ENCODE peak calls at places on chromosomes 1 and 21, in six cellular contexts. R is upper lobe of right lung, X is transverse colon, M is lower lobe of right lung, L is IMR-90, Y is WERI-Rb-1. A is an unnamed sample.

GRCh38 chr1:172322219-172323061 is 98.0 kb upstream of the C1orf105 start:
- DNase-seq in R (peak; percentile 62), X (no peak), M (peak; percentile 41), L (peak; percentile 88), Y (no peak), A (no peak)

GRCh38 chr1:192260076-192260475 is 56.7 kb upstream of the RGS21 start:
- DNase-seq in R (no peak), X (no peak), M (no peak), L (peak; percentile 40), Y (no peak), A (no peak)

GRCh38 chr21:34705032-34705431 is 36.2 kb downstream of the CLIC6 start:
- DNase-seq in R (no peak), X (no peak), M (no peak), L (no peak), Y (no peak), A (no peak)

GRCh38 chr1:32349211-32349708 is 13.0 kb downstream of the FAM229A start:
- DNase-seq in R (peak; percentile 68), X (peak; percentile 25), M (peak; percentile 70), L (peak; percentile 81), Y (no peak), A (peak; percentile 16)

GRCh38 chr1:219041141-219041540 is 132.5 kb upstream of the LYPLAL1 start:
- DNase-seq in R (no peak), X (no peak), M (no peak), L (peak; percentile 87), Y (no peak), A (peak; percentile 66)

GRCh38 chr1:197399691-197400521 is 131.9 kb downstream of the CRB1 start:
- DNase-seq in R (no peak), X (no peak), M (no peak), L (peak; percentile 51), Y (peak; percentile 57), A (no peak)

GRCh38 chr1:8396912-8397406 is 79.0 kb downstream of the SLC45A1 start:
- DNase-seq in R (no peak), X (peak; percentile 34), M (no peak), L (peak; percentile 99), Y (no peak), A (peak; percentile 89)

GRCh38 chr1:59549903-59550302 is 253.0 kb downstream of the FGGY start:
- DNase-seq in R (peak; percentile 69), X (peak; percentile 18), M (peak; percentile 57), L (peak; percentile 67), Y (no peak), A (peak; percentile 26)

GRCh38 chr1:152036316-152037216 is at the start of gene S100A11:
- DNase-seq in R (peak; percentile 98), X (peak; percentile 94), M (peak; percentile 97), L (peak; percentile 82), Y (peak; percentile 33), A (peak; percentile 55)

GRCh38 chr1:33735624-33736023 is 128.3 kb upstream of the HMGB4 start:
- DNase-seq in R (no peak), X (no peak), M (no peak), L (no peak), Y (no peak), A (no peak)

GRCh38 chr1:206608108-206608698 is 4.1 kb downstream of the EIF2D start:
- DNase-seq in R (no peak), X (peak; percentile 34), M (no peak), L (peak; percentile 37), Y (peak; percentile 80), A (no peak)

GRCh38 chr1:21261551-21262281 is 28.5 kb downstream of the ECE1 start:
- DNase-seq in R (no peak), X (peak; percentile 53), M (peak; percentile 59), L (peak; percentile 96), Y (no peak), A (peak; percentile 77)

GRCh38 chr1:35430762-35431161 is 126.4 kb downstream of the KIAA0319L start:
- DNase-seq in R (no peak), X (no peak), M (no peak), L (no peak), Y (no peak), A (no peak)

GRCh38 chr21:34129971-34130597 is 56.7 kb downstream of the MRPS6 start:
- DNase-seq in R (no peak), X (no peak), M (no peak), L (peak; percentile 48), Y (no peak), A (no peak)

GRCh38 chr1:84726593-84727275 is 36.5 kb upstream of the SSX2IP start:
- DNase-seq in R (no peak), X (no peak), M (no peak), L (peak; percentile 66), Y (no peak), A (no peak)

GRCh38 chr1:211377539-211378461 is 51.2 kb downstream of the TRAF5 start:
- DNase-seq in R (no peak), X (no peak), M (no peak), L (no peak), Y (no peak), A (no peak)

GRCh38 chr1:2443285-2444137 is 31.1 kb upstream of the PEX10 start:
- DNase-seq in R (no peak), X (no peak), M (no peak), L (no peak), Y (peak; percentile 56), A (no peak)
- TF ChIP-seq CTCF in R (no peak), X (no peak), M (no peak), L (peak; percentile 41), Y (peak; percentile 76), A (peak; percentile 9)

GRCh38 chr1:30879126-30879786 is 29.3 kb downstream of the SDC3 start:
- DNase-seq in R (no peak), X (no peak), M (no peak), L (peak; percentile 35), Y (no peak), A (no peak)
- H3K27ac ChIP-seq in R (no peak overlapping the region), X (peak overlapping the region; percentile 66), M (no peak overlapping the region), L (peak overlapping the region; percentile 50), Y (no peak overlapping the region), A (peak overlapping the region; percentile 39)

GRCh38 chr1:147600119-147601111 is 59.1 kb downstream of the BCL9 start:
- DNase-seq in R (no peak), X (no peak), M (no peak), L (peak; percentile 70), Y (peak; percentile 68), A (no peak)
- TF ChIP-seq CTCF in R (no peak), X (no peak), M (no peak), L (no peak), Y (peak; percentile 47), A (no peak)

DNA sequence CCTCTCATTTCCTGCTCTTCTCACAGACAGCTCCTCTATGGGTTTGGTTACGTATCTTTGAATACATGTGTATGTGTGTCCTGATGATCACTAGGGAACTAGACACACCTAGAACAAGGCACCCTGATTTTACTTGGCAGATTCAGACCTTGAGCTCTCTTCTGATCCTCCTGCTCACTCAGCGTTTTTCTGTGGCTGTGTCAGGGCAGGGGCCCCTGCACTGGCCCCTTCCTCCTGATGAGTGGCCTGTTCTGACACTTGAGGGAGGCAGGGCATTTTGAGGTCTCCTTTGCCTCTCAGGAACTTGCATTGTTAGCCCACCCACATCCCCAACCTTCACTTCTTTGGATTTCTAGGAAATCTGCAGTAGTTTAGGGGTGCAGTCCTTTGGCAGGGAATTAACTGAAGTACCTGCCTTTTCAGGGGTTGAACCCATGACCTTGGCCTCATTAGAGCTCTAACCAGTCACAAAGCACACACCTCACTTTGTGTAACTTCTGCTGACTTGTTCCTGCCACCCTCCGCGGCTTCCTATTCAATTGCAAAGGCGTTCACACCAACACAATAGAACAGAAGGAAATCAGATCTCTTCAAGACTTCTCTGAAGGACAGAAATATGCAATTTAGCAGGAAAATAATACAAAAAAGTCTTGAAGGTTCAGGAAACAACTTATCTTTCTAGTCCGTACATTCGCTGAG is 8.8 kb downstream of the SMYD2 start:
- DNase-seq in R (no peak), X (no peak), M (no peak), L (no peak), Y (no peak), A (no peak)
- H3K27ac ChIP-seq in R (no peak overlapping the region), X (no peak overlapping the region), M (no peak overlapping the region), L (no peak overlapping the region), Y (no peak overlapping the region), A (no peak overlapping the region)

GRCh38 chr1:44777969-44778635 is 2.8 kb downstream of the RPS8 start:
- DNase-seq in R (no peak), X (no peak), M (no peak), L (no peak), Y (no peak), A (no peak)

GRCh38 chr1:44776749-44777068 is 1.4 kb downstream of the RPS8 start:
- DNase-seq in R (no peak), X (no peak), M (no peak), L (no peak), Y (no peak), A (no peak)

GRCh38 chr1:44777547-44777946 is 2.2 kb downstream of the RPS8 start:
- DNase-seq in R (no peak), X (no peak), M (no peak), L (no peak), Y (no peak), A (no peak)

GRCh38 chr1:44775930-44776748 is 799 bp downstream of the RPS8 start:
- DNase-seq in R (no peak), X (peak; percentile 42), M (no peak), L (no peak), Y (no peak), A (no peak)

DNA sequence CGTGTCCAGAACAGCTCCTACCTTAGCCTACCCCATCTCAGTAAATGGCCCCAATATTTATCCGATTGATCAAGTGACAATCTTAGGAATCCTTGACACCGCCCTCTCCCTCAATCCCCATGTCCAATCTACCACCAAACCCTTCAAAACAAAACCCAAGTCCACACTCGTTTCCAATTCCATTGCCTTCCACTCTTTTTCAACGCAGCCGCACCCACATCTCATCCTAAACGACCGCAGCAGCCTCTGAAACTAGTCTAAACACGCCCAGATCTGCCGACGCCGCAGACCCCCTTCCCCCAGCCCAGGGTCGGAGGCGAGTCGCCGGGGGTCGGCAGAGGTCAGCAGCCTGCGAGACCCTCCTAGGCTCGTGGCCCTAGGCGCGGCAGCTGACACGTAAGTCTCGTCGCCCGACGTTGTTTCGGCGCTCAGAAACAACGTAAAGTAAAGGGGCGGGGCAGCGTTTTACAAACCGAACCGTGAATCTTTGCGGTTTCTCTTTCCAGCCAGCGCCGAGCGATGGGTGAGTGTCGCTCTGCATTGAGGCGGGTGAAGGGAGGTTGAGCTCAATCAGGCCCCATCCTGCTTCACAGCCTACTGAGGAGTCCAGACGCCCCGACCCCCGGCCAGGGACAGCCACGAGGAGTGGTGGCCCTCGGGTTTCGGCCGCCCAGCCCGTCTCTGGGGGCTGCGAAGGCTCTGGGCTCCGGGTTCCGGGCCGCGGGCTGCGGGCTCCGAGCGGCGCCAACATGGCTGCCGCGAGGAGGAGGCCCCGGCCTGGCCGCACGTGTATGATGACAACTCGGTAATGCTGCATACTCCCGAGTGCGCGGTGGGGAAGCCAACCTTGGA is at the start of gene RPS8:
- DNase-seq in R (peak; percentile 94), X (peak; percentile 95), M (peak; percentile 93), L (peak; percentile 93), Y (peak; percentile 90), A (peak; percentile 76)
- TF ChIP-seq CTCF in R (no peak), X (no peak), M (no peak), L (no peak), Y (no peak), A (no peak)

GRCh38 chr21:41703857-41704501 is 62.9 kb downstream of the RIPK4 start:
- DNase-seq in R (no peak), X (peak; percentile 87), M (no peak), L (no peak), Y (no peak), A (no peak)
- H3K27ac ChIP-seq in R (no peak overlapping the region), X (peak overlapping the region; percentile 74), M (no peak overlapping the region), L (no peak overlapping the region), Y (no peak overlapping the region), A (no peak overlapping the region)